ENCODE peak calls at places on chromosomes 4 and X, in four cellular contexts. One of them, this sample, is unnamed.

GRCh38 chr4:127809173-127809800 is 27.2 kb downstream of the HSPA4L start:
- DNase-seq in GM12878: no peak
- DNase-seq in H1: no peak
- DNase-seq in K562: no peak
- DNase-seq in this sample: peak; percentile 29

GRCh38 chr4:83138979-83139378 is 24.4 kb upstream of the PLAC8 start:
- DNase-seq in GM12878: no peak
- DNase-seq in H1: no peak
- DNase-seq in K562: no peak
- DNase-seq in this sample: no peak

GRCh38 chrX:149950681-149951080 is 12.4 kb upstream of the EOLA2 start:
- DNase-seq in K562: peak; percentile 33
- DNase-seq in GM12878: no peak
- DNase-seq in H1: no peak
- DNase-seq in this sample: peak; percentile 67

GRCh38 chr4:10089346-10089745 is 27.3 kb downstream of the WDR1 start:
- DNase-seq in H1: no peak
- DNase-seq in GM12878: no peak
- DNase-seq in K562: no peak
- DNase-seq in this sample: no peak

GRCh38 chrX:39773150-39773549 is 324.6 kb downstream of the BCOR start:
- DNase-seq in K562: no peak
- DNase-seq in H1: no peak
- DNase-seq in GM12878: no peak
- DNase-seq in this sample: no peak

GRCh38 chr4:90220453-90220852 is 93.3 kb downstream of the CCSER1 start:
- DNase-seq in H1: no peak
- DNase-seq in GM12878: no peak
- DNase-seq in K562: no peak
- DNase-seq in this sample: no peak

GRCh38 chrX:85828771-85829170 is 218.6 kb downstream of the CHM start:
- DNase-seq in K562: no peak
- DNase-seq in H1: no peak
- DNase-seq in GM12878: no peak
- DNase-seq in this sample: no peak

GRCh38 chr4:41889328-41889727 is 45.9 kb upstream of the TMEM33 start:
- DNase-seq in H1: no peak
- DNase-seq in K562: no peak
- DNase-seq in GM12878: no peak
- DNase-seq in this sample: no peak

GRCh38 chr4:19748470-19748869 is 503.2 kb upstream of the SLIT2 start:
- DNase-seq in GM12878: no peak
- DNase-seq in H1: no peak
- DNase-seq in K562: peak; percentile 6
- DNase-seq in this sample: peak; percentile 87

GRCh38 chrX:124863303-124863702 is 456.4 kb upstream of the TEX13C start:
- DNase-seq in GM12878: no peak
- DNase-seq in H1: no peak
- DNase-seq in K562: no peak
- DNase-seq in this sample: no peak

GRCh38 chr4:54400802-54401201 is 171.7 kb downstream of the PDGFRA start:
- DNase-seq in GM12878: no peak
- DNase-seq in H1: no peak
- DNase-seq in K562: no peak
- DNase-seq in this sample: peak; percentile 80

GRCh38 chr4:57355066-57355465 is 244.9 kb upstream of the IGFBP7 start:
- DNase-seq in K562: no peak
- DNase-seq in H1: no peak
- DNase-seq in GM12878: no peak
- DNase-seq in this sample: no peak

GRCh38 chrX:82945332-82945731 is 562.8 kb upstream of the POU3F4 start:
- DNase-seq in K562: no peak
- DNase-seq in GM12878: no peak
- DNase-seq in H1: no peak
- DNase-seq in this sample: no peak

GRCh38 chr4:169975131-169975836 is 50.9 kb downstream of the MFAP3L start:
- DNase-seq in GM12878: no peak
- DNase-seq in K562: no peak
- DNase-seq in H1: no peak
- DNase-seq in this sample: no peak

GRCh38 chrX:38279188-38279587 is 48.1 kb downstream of the RPGR start:
- DNase-seq in GM12878: no peak
- DNase-seq in K562: no peak
- DNase-seq in H1: no peak
- DNase-seq in this sample: no peak

GRCh38 chr4:12534684-12535083 is 949.5 kb downstream of the RAB28 start:
- DNase-seq in K562: no peak
- DNase-seq in H1: no peak
- DNase-seq in GM12878: no peak
- DNase-seq in this sample: no peak

GRCh38 chr4:83431200-83431599 is 24.4 kb downstream of the HELQ start:
- DNase-seq in GM12878: no peak
- DNase-seq in K562: no peak
- DNase-seq in H1: no peak
- DNase-seq in this sample: no peak

GRCh38 chr4:7086384-7086783 is 18.5 kb upstream of the GRPEL1 start:
- DNase-seq in GM12878: no peak
- DNase-seq in H1: no peak
- DNase-seq in K562: no peak
- DNase-seq in this sample: no peak

GRCh38 chr4:26208237-26208985 is 112.4 kb upstream of the RBPJ start:
- DNase-seq in H1: no peak
- DNase-seq in GM12878: no peak
- DNase-seq in K562: no peak
- DNase-seq in this sample: no peak

GRCh38 chrX:78574306-78574705 is 84.8 kb downstream of the RTL3 start:
- DNase-seq in H1: no peak
- DNase-seq in K562: no peak
- DNase-seq in GM12878: no peak
- DNase-seq in this sample: no peak

GRCh38 chr4:159229164-159229563 is 126.3 kb downstream of the RAPGEF2 start:
- DNase-seq in H1: no peak
- DNase-seq in GM12878: no peak
- DNase-seq in K562: no peak
- DNase-seq in this sample: peak; percentile 94

GRCh38 chr4:139675156-139675555 is 9.5 kb downstream of the MGST2 start:
- DNase-seq in H1: no peak
- DNase-seq in GM12878: no peak
- DNase-seq in K562: no peak
- DNase-seq in this sample: no peak
- TF ChIP-seq CHD1 in H1: no peak
- TF ChIP-seq CHD1 in GM12878: no peak
- TF ChIP-seq CHD1 in K562: no peak
- TF ChIP-seq CHD1 in this sample: no peak

GRCh38 chr4:52173470-52174055 is 122.5 kb downstream of the SPATA18 start:
- DNase-seq in GM12878: no peak
- DNase-seq in H1: no peak
- DNase-seq in K562: no peak
- DNase-seq in this sample: no peak

GRCh38 chr4:52172166-52172565 is 121.1 kb downstream of the SPATA18 start:
- DNase-seq in K562: no peak
- DNase-seq in GM12878: no peak
- DNase-seq in H1: no peak
- DNase-seq in this sample: no peak
- TF ChIP-seq CHD1 in K562: no peak
- TF ChIP-seq CHD1 in GM12878: no peak
- TF ChIP-seq CHD1 in H1: no peak
- TF ChIP-seq CHD1 in this sample: no peak

DNA sequence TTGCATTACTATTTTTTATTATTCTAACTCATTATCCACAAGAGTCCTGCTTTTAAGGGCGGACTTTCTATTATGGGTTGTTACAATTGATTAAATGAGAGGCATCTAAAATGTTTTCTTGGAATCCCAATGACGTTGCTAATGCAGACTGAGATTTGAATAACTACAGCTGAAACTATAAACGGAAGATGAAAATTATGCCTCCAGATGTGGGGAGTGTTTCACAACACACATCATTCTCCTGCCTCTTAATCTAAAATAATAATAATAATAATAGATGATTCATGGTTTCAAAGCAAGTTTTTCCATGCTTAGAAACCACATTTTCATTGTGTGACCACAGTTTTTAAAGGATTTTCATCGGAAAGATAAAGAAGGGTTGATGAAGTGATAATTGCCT is 306.9 kb upstream of the CPEB2 start:
- DNase-seq in K562: no peak
- DNase-seq in GM12878: no peak
- DNase-seq in H1: no peak
- DNase-seq in this sample: no peak
- TF ChIP-seq CHD1 in K562: no peak
- TF ChIP-seq CHD1 in GM12878: no peak
- TF ChIP-seq CHD1 in H1: no peak
- TF ChIP-seq CHD1 in this sample: no peak

GRCh38 chr4:80452055-80452454 is 116.5 kb downstream of the CFAP299 start:
- DNase-seq in K562: no peak
- DNase-seq in H1: no peak
- DNase-seq in GM12878: no peak
- DNase-seq in this sample: no peak

GRCh38 chr4:80448056-80448455 is 112.5 kb downstream of the CFAP299 start:
- DNase-seq in GM12878: no peak
- DNase-seq in H1: no peak
- DNase-seq in K562: no peak
- DNase-seq in this sample: peak; percentile 52

GRCh38 chr4:80446248-80446647 is 110.7 kb downstream of the CFAP299 start:
- DNase-seq in GM12878: no peak
- DNase-seq in K562: no peak
- DNase-seq in H1: no peak
- DNase-seq in this sample: no peak

GRCh38 chr4:80447493-80447892 is 112.0 kb downstream of the CFAP299 start:
- DNase-seq in H1: no peak
- DNase-seq in GM12878: no peak
- DNase-seq in K562: no peak
- DNase-seq in this sample: no peak

GRCh38 chr4:80446664-80447063 is 111.1 kb downstream of the CFAP299 start:
- DNase-seq in K562: no peak
- DNase-seq in H1: no peak
- DNase-seq in GM12878: no peak
- DNase-seq in this sample: peak; percentile 52
- TF ChIP-seq CHD1 in K562: no peak
- TF ChIP-seq CHD1 in H1: no peak
- TF ChIP-seq CHD1 in GM12878: no peak
- TF ChIP-seq CHD1 in this sample: no peak

GRCh38 chr4:151537726-151538125 is 128.8 kb downstream of the FHIP1A start:
- DNase-seq in H1: no peak
- DNase-seq in K562: no peak
- DNase-seq in GM12878: no peak
- DNase-seq in this sample: no peak

GRCh38 chr4:151540728-151541437 is 131.9 kb downstream of the FHIP1A start:
- DNase-seq in GM12878: no peak
- DNase-seq in K562: no peak
- DNase-seq in H1: no peak
- DNase-seq in this sample: peak; percentile 86

GRCh38 chr4:151538963-151539362 is 130.0 kb downstream of the FHIP1A start:
- DNase-seq in GM12878: no peak
- DNase-seq in K562: no peak
- DNase-seq in H1: no peak
- DNase-seq in this sample: no peak

GRCh38 chr4:151541438-151542071 is 132.6 kb downstream of the FHIP1A start:
- DNase-seq in H1: no peak
- DNase-seq in GM12878: no peak
- DNase-seq in K562: no peak
- DNase-seq in this sample: peak; percentile 58
- TF ChIP-seq CHD1 in H1: no peak
- TF ChIP-seq CHD1 in GM12878: no peak
- TF ChIP-seq CHD1 in K562: no peak
- TF ChIP-seq CHD1 in this sample: no peak

DNA sequence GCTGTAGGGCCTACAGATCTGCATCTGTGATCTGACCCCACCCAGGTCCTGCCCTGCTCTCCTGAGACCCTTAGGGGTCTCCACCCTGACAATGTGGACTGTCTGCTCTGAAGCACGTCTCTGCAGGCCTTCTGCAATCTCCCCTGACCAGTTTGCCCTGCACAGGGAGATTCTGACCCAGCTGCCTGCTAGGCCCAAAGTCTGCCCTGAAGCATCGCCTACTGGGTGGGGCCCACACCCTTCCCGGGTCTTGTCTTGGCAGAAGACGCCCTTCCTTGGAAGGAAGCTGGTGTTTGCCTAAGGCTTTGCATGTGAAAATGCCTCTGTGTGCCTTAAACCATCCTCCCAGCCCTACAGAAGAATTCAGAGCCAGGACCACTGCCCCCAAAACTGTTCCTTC is 201.3 kb upstream of the KLF3 start:
- DNase-seq in K562: no peak
- DNase-seq in GM12878: no peak
- DNase-seq in H1: no peak
- DNase-seq in this sample: no peak
- TF ChIP-seq CHD1 in K562: no peak
- TF ChIP-seq CHD1 in GM12878: no peak
- TF ChIP-seq CHD1 in H1: no peak
- TF ChIP-seq CHD1 in this sample: no peak

GRCh38 chr4:183321079-183321478 is 1.0 kb upstream of the CLDN22 start:
- DNase-seq in K562: no peak
- DNase-seq in GM12878: no peak
- DNase-seq in H1: no peak
- DNase-seq in this sample: no peak

GRCh38 chr4:183321516-183321915 is 710 bp downstream of the CLDN24 start:
- DNase-seq in K562: no peak
- DNase-seq in GM12878: no peak
- DNase-seq in H1: no peak
- DNase-seq in this sample: no peak

GRCh38 chr4:183322326-183322725 is at the start of gene CLDN24:
- DNase-seq in K562: no peak
- DNase-seq in GM12878: no peak
- DNase-seq in H1: no peak
- DNase-seq in this sample: no peak

GRCh38 chr4:183320211-183321068 is at the start of gene CLDN22:
- DNase-seq in H1: no peak
- DNase-seq in K562: no peak
- DNase-seq in GM12878: no peak
- DNase-seq in this sample: peak; percentile 61

GRCh38 chr4:183318656-183319055 is 1.4 kb downstream of the CLDN22 start:
- DNase-seq in GM12878: no peak
- DNase-seq in K562: no peak
- DNase-seq in H1: no peak
- DNase-seq in this sample: no peak
- TF ChIP-seq CHD1 in GM12878: no peak
- TF ChIP-seq CHD1 in K562: no peak
- TF ChIP-seq CHD1 in H1: no peak
- TF ChIP-seq CHD1 in this sample: no peak

This sample was measured in IMR-90.